ENCODE peak calls at places on chromosome 17, in five cellular contexts. One of them, this sample, is unnamed.

GRCh38 chr17:27265333-27265732 is 28.6 kb upstream of the WSB1 start:
- DNase-seq in HT1080: no peak
- DNase-seq in foreskin fibroblast: no peak
- DNase-seq in NCI-H1930: no peak
- DNase-seq in globus pallidus: no peak
- DNase-seq in this sample: no peak

GRCh38 chr17:38449364-38449763 is 21.1 kb downstream of the ARHGAP23 start:
- DNase-seq in HT1080: no peak
- DNase-seq in foreskin fibroblast: peak; percentile 34
- DNase-seq in NCI-H1930: no peak
- DNase-seq in globus pallidus: no peak
- DNase-seq in this sample: no peak

GRCh38 chr17:83200231-83200699 is 120.9 kb downstream of the METRNL start:
- DNase-seq in HT1080: no peak
- DNase-seq in foreskin fibroblast: peak; percentile 71
- DNase-seq in NCI-H1930: no peak
- DNase-seq in globus pallidus: no peak
- DNase-seq in this sample: no peak

GRCh38 chr17:4086041-4086483 is 56.8 kb downstream of the ZZEF1 start:
- DNase-seq in HT1080: no peak
- DNase-seq in foreskin fibroblast: no peak
- DNase-seq in NCI-H1930: no peak
- DNase-seq in globus pallidus: no peak
- DNase-seq in this sample: no peak

GRCh38 chr17:46979023-46979870 is at the start of gene RPRML:
- DNase-seq in HT1080: no peak
- DNase-seq in foreskin fibroblast: peak; percentile 14
- DNase-seq in NCI-H1930: peak; percentile 61
- DNase-seq in globus pallidus: no peak
- DNase-seq in this sample: peak; percentile 27

GRCh38 chr17:34442387-34443111 is 79.5 kb upstream of the CCL1 start:
- DNase-seq in HT1080: no peak
- DNase-seq in foreskin fibroblast: no peak
- DNase-seq in NCI-H1930: no peak
- DNase-seq in globus pallidus: no peak
- DNase-seq in this sample: no peak

GRCh38 chr17:19958023-19958422 is 19.6 kb downstream of the AKAP10 start:
- DNase-seq in HT1080: peak; percentile 96
- DNase-seq in foreskin fibroblast: peak; percentile 85
- DNase-seq in NCI-H1930: no peak
- DNase-seq in globus pallidus: no peak
- DNase-seq in this sample: peak; percentile 80

GRCh38 chr17:6574689-6575595 is 18.6 kb upstream of the PITPNM3 start:
- DNase-seq in HT1080: peak; percentile 37
- DNase-seq in foreskin fibroblast: peak; percentile 86
- DNase-seq in NCI-H1930: no peak
- DNase-seq in globus pallidus: no peak
- DNase-seq in this sample: peak; percentile 79

GRCh38 chr17:81573794-81574642 is 21.9 kb upstream of the FAAP100 start:
- DNase-seq in HT1080: no peak
- DNase-seq in foreskin fibroblast: no peak
- DNase-seq in NCI-H1930: no peak
- DNase-seq in globus pallidus: no peak
- DNase-seq in this sample: no peak

GRCh38 chr17:31674305-31674704 is 184.7 kb downstream of the COPRS start:
- DNase-seq in HT1080: peak; percentile 59
- DNase-seq in foreskin fibroblast: peak; percentile 25
- DNase-seq in NCI-H1930: no peak
- DNase-seq in globus pallidus: no peak
- DNase-seq in this sample: peak; percentile 77

GRCh38 chr17:3723556-3724372 is at the start of gene HASPIN:
- DNase-seq in HT1080: peak; percentile 80
- DNase-seq in foreskin fibroblast: peak; percentile 84
- DNase-seq in NCI-H1930: peak; percentile 96
- DNase-seq in globus pallidus: peak; percentile 78
- DNase-seq in this sample: peak; percentile 75

GRCh38 chr17:81097943-81098308 is 63.0 kb downstream of the BAIAP2 start:
- DNase-seq in HT1080: peak; percentile 82
- DNase-seq in foreskin fibroblast: peak; percentile 35
- DNase-seq in NCI-H1930: no peak
- DNase-seq in globus pallidus: no peak
- DNase-seq in this sample: peak; percentile 66

GRCh38 chr17:21278304-21279197 is 6.0 kb upstream of the MAP2K3 start:
- DNase-seq in HT1080: no peak
- DNase-seq in foreskin fibroblast: no peak
- DNase-seq in NCI-H1930: no peak
- DNase-seq in globus pallidus: no peak
- DNase-seq in this sample: no peak

GRCh38 chr17:47305302-47305923 is 18.3 kb upstream of the EFCAB13 start:
- DNase-seq in HT1080: peak; percentile 95
- DNase-seq in foreskin fibroblast: peak; percentile 82
- DNase-seq in NCI-H1930: no peak
- DNase-seq in globus pallidus: no peak
- DNase-seq in this sample: peak; percentile 96

GRCh38 chr17:56440391-56440790 is 153.1 kb upstream of the NOG start:
- DNase-seq in HT1080: no peak
- DNase-seq in foreskin fibroblast: peak; percentile 14
- DNase-seq in NCI-H1930: no peak
- DNase-seq in globus pallidus: no peak
- DNase-seq in this sample: peak; percentile 54